ENCODE peak calls at places on chromosomes 12 and 14, in seven cellular contexts. S is K562, Y is MM.1S, K is PC-3, P is GM23338, W is HCT116, R is neural progenitor cell. L is an unnamed sample.
A peak's percentile ranks its signal among the peaks of the same experiment; 100 is the strongest.

GRCh38 chr14:33375781-33376180 is 437.1 kb downstream of the NPAS3 start:
- DNase-seq in S (no peak), Y (no peak), K (no peak), P (no peak), W (no peak), R (no peak), L (no peak)

GRCh38 chr12:54413284-54414190 is 5.5 kb downstream of the ITGA5 start:
- DNase-seq in S (no peak), Y (peak; percentile 29), K (no peak), P (no peak), W (no peak), R (no peak), L (no peak)

GRCh38 chr14:41505491-41505890 is 101.2 kb upstream of the LRFN5 start:
- DNase-seq in S (no peak), Y (no peak), K (no peak), P (peak; percentile 37), W (no peak), R (peak; percentile 45), L (peak; percentile 5)

GRCh38 chr14:59333668-59334067 is 131.5 kb downstream of the GPR135 start:
- DNase-seq in S (no peak), Y (no peak), K (no peak), P (no peak), W (no peak), R (no peak), L (peak; percentile 71)

GRCh38 chr14:58865520-58866281 is 227.9 kb downstream of the DACT1 start:
- DNase-seq in S (no peak), Y (no peak), K (no peak), P (no peak), W (no peak), R (no peak), L (no peak)

GRCh38 chr14:105867961-105868599 is 341.7 kb downstream of the TMEM121 start:
- DNase-seq in S (no peak), Y (no peak), K (no peak), P (no peak), W (no peak), R (no peak), L (no peak)

GRCh38 chr12:121110211-121110940 is 22.3 kb upstream of the P2RX7 start:
- DNase-seq in S (peak; percentile 75), Y (peak; percentile 29), K (peak; percentile 77), P (peak; percentile 85), W (peak; percentile 56), R (peak; percentile 72), L (peak; percentile 80)

GRCh38 chr12:45017916-45018315 is 33.0 kb downstream of the DBX2 start:
- DNase-seq in S (no peak), Y (no peak), K (no peak), P (no peak), W (no peak), R (no peak), L (no peak)

GRCh38 chr14:93231129-93231979 is 24.3 kb downstream of the UBR7 start:
- DNase-seq in S (no peak), Y (no peak), K (peak; percentile 21), P (no peak), W (no peak), R (no peak), L (no peak)

GRCh38 chr14:74609721-74610120 is 2.3 kb downstream of the LTBP2 start:
- DNase-seq in S (no peak), Y (no peak), K (no peak), P (no peak), W (no peak), R (no peak), L (no peak)

DNA sequence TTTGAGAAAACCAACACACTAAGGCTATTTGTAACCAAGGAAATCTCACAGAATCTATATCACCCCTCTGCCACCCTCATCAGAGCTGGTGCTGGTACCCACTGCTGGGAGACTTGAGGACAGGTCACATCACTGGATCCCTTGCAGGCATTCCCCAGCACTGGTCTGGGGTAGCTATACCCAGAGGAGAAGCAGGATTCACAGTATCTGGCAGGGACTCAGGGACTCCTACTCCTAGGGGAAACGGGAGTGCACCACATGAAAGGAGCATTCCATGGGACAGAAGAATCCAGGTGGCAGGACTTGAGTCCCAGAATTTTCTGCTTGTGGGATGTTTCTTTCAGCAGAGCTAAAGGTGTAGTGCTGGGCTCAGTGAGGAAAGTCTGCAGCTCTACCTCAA is 223.2 kb downstream of the ADGRD1 start:
- DNase-seq in S (no peak), Y (no peak), K (no peak), P (no peak), W (no peak), R (no peak), L (no peak)
- H3K36me3 ChIP-seq in S (no peaks in the 10 kb centered on the region), Y (no peaks in the 10 kb centered on the region), K (no peaks in the 10 kb centered on the region), P (no peaks in the 10 kb centered on the region), W (no peaks in the 10 kb centered on the region), R (no peaks in the 10 kb centered on the region), L (no peaks in the 10 kb centered on the region)

GRCh38 chr12:5043589-5044419 is at the start of gene KCNA5:
- DNase-seq in S (no peak), Y (no peak), K (no peak), P (peak; percentile 74), W (no peak), R (peak; percentile 79), L (peak; percentile 61)
- TF ChIP-seq EZH2 in S (no peak), Y (no peak), K (no peak), P (peak; percentile 24), W (no peak), R (peak; percentile 80), L (no peak)

GRCh38 chr12:112473056-112473455 is 54.3 kb downstream of the PTPN11 start:
- DNase-seq in S (peak; percentile 28), Y (no peak), K (peak; percentile 9), P (peak; percentile 44), W (no peak), R (peak; percentile 23), L (no peak)
- H3K36me3 ChIP-seq in S (peaks cover 67% of the 10 kb centered on the region), Y (no peaks in the 10 kb centered on the region), K (peaks cover 37% of the 10 kb centered on the region), P (peaks cover 17% of the 10 kb centered on the region), W (peaks cover 11% of the 10 kb centered on the region), R (no peaks in the 10 kb centered on the region), L (peaks cover 6% of the 10 kb centered on the region)

DNA sequence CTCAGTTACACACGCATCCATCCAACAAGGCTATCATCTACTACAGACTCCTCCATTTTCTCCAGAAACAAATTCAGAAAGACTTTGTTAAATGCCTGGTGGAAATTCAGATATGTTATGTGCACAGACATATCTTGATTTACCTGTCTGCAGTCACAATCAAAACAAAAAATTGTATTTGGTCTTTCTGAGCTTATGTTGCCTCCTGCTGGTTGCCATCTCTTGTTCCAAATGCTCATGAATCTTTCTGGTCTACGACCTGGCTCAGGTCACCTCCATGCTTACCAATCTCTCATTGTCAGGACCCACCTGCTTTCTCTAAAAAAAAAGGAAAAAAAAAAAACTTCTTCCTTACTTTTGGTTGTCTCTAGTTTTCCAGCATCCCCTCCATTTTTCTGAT is 169.2 kb upstream of the PLXNC1 start:
- DNase-seq in S (no peak), Y (peak; percentile 45), K (peak; percentile 65), P (peak; percentile 44), W (peak; percentile 28), R (no peak), L (peak; percentile 34)
- TF ChIP-seq EZH2 in S (no peak), Y (no peak), K (no peak), P (no peak), W (no peak), R (no peak), L (no peak)

GRCh38 chr14:103510311-103511021 is 12.2 kb downstream of the CKB start:
- DNase-seq in S (no peak), Y (no peak), K (no peak), P (peak; percentile 57), W (no peak), R (no peak), L (no peak)
- H3K36me3 ChIP-seq in S (peaks cover 24% of the 10 kb centered on the region), Y (no peaks in the 10 kb centered on the region), K (peaks cover 12% of the 10 kb centered on the region), P (no peaks in the 10 kb centered on the region), W (peaks cover 5% of the 10 kb centered on the region), R (no peaks in the 10 kb centered on the region), L (no peaks in the 10 kb centered on the region)

GRCh38 chr12:52714887-52715281 is 11.6 kb upstream of the KRT77 start:
- DNase-seq in S (no peak), Y (no peak), K (no peak), P (no peak), W (no peak), R (no peak), L (no peak)
- TF ChIP-seq EZH2 in S (no peak), Y (no peak), K (no peak), P (no peak), W (no peak), R (no peak), L (no peak)

DNA sequence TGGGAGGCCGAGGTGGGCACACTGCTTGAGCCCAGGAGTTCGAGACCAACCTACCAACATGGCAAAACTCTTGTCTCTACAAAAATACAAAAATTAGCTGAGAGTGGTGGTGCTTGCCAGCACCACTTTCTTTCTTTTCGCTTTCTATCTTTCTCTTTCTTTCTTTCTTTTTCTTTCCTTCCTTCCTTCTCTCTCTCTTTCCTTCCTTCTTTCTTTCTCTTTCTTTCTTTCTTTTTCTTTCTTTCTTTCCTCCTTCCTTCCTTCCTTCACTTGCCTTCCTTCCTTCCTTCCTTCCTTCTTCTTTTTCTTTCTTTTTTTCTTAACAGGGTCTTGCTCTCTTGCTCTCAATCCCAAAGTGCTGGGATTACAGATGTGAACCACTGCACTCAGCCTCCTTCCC is 66.8 kb downstream of the HSD17B6 start:
- DNase-seq in S (no peak), Y (no peak), K (no peak), P (no peak), W (no peak), R (no peak), L (no peak)
- H3K36me3 ChIP-seq in S (no peaks in the 10 kb centered on the region), Y (no peaks in the 10 kb centered on the region), K (no peaks in the 10 kb centered on the region), P (no peaks in the 10 kb centered on the region), W (no peaks in the 10 kb centered on the region), R (no peaks in the 10 kb centered on the region), L (no peaks in the 10 kb centered on the region)

GRCh38 chr12:114443607-114444421 is 37.9 kb upstream of the TBX5 start:
- DNase-seq in S (no peak), Y (no peak), K (no peak), P (peak; percentile 46), W (no peak), R (peak; percentile 59), L (no peak)
- TF ChIP-seq EZH2 in S (no peak), Y (no peak), K (no peak), P (peak; percentile 88), W (no peak), R (peak; percentile 98), L (peak; percentile 64)

L was measured in hepatocyte.